ENCODE peak calls at places on chromosomes 4 and X, in seven cellular contexts. G, O, Z, L, H, F and X are unnamed samples.

GRCh38 chrX:41334866-41335589 is 1.1 kb downstream of the DDX3X start:
- DNase-seq in G (peak; percentile 84), O (no peak), Z (peak; percentile 63), L (no peak), H (peak; percentile 30), F (peak; percentile 85), X (no peak)

GRCh38 chrX:1466232-1466661 is 13.5 kb upstream of the ASMTL start:
- DNase-seq in G (no peak), O (no peak), Z (no peak), L (no peak), H (no peak), F (no peak), X (no peak)

GRCh38 chr4:176778063-176778462 is 14.7 kb downstream of the VEGFC start:
- DNase-seq in G (no peak), O (no peak), Z (no peak), L (no peak), H (peak; percentile 32), F (no peak), X (no peak)

GRCh38 chr4:184329235-184330007 is 111.7 kb upstream of the ENPP6 start:
- DNase-seq in G (no peak), O (no peak), Z (no peak), L (no peak), H (peak; percentile 28), F (no peak), X (no peak)

GRCh38 chrX:1006156-1006730 is 206.2 kb downstream of the CRLF2 start:
- DNase-seq in G (no peak), O (no peak), Z (no peak), L (no peak), H (no peak), F (no peak), X (no peak)

GRCh38 chr4:2416564-2417195 is 1.8 kb downstream of the ZFYVE28 start:
- DNase-seq in G (peak; percentile 31), O (no peak), Z (peak; percentile 47), L (no peak), H (no peak), F (no peak), X (no peak)

GRCh38 chrX:48966796-48967579 is 4.7 kb downstream of the KCND1 start:
- DNase-seq in G (no peak), O (no peak), Z (no peak), L (no peak), H (peak; percentile 33), F (no peak), X (no peak)

GRCh38 chr4:77697860-77698599 is 92.4 kb downstream of the CXCL13 start:
- DNase-seq in G (no peak), O (no peak), Z (peak; percentile 14), L (peak; percentile 17), H (peak; percentile 72), F (peak; percentile 51), X (peak; percentile 24)

GRCh38 chrX:22430701-22431100 is 158.0 kb downstream of the CBLL2 start:
- DNase-seq in G (no peak), O (no peak), Z (no peak), L (no peak), H (no peak), F (no peak), X (no peak)

GRCh38 chr4:1578968-1579833 is 104.9 kb downstream of the FAM53A start:
- DNase-seq in G (peak; percentile 56), O (peak; percentile 36), Z (peak; percentile 28), L (no peak), H (peak; percentile 69), F (peak; percentile 87), X (no peak)

GRCh38 chr4:3252831-3253641 is 4.1 kb downstream of the MSANTD1 start:
- DNase-seq in G (no peak), O (no peak), Z (no peak), L (no peak), H (no peak), F (peak; percentile 45), X (no peak)

GRCh38 chr4:153790962-153791551 is 2.2 kb upstream of the SFRP2 start:
- DNase-seq in G (peak; percentile 26), O (no peak), Z (no peak), L (no peak), H (no peak), F (peak; percentile 68), X (no peak)

GRCh38 chrX:66164931-66165330 is 884 bp downstream of the HEPH start:
- DNase-seq in G (no peak), O (no peak), Z (no peak), L (no peak), H (no peak), F (no peak), X (no peak)

GRCh38 chrX:66164470-66164869 is 423 bp downstream of the HEPH start:
- DNase-seq in G (no peak), O (no peak), Z (no peak), L (no peak), H (no peak), F (no peak), X (no peak)

GRCh38 chrX:66163447-66163846 is 600 bp upstream of the HEPH start:
- DNase-seq in G (no peak), O (no peak), Z (no peak), L (no peak), H (no peak), F (no peak), X (no peak)

GRCh38 chrX:66163849-66164401 is at the start of gene HEPH:
- DNase-seq in G (no peak), O (no peak), Z (peak; percentile 13), L (peak; percentile 5), H (no peak), F (no peak), X (peak; percentile 12)

GRCh38 chrX:66166671-66167070 is 2.6 kb downstream of the HEPH start:
- DNase-seq in G (no peak), O (no peak), Z (no peak), L (no peak), H (no peak), F (no peak), X (no peak)
- H3K4me3 ChIP-seq in G (no peak overlapping the region), O (no peak overlapping the region), Z (no peak overlapping the region), L (no peak overlapping the region), H (no peak overlapping the region), F (no peak overlapping the region), X (no peak overlapping the region)

GRCh38 chr4:7815562-7815961 is 124.1 kb downstream of the AFAP1 start:
- DNase-seq in G (no peak), O (no peak), Z (no peak), L (peak; percentile 75), H (no peak), F (no peak), X (no peak)
- TF ChIP-seq CTCF in G (no peak), O (no peak), Z (no peak), L (peak; percentile 28), H (no peak), F (no peak), X (no peak)

GRCh38 chr4:26192921-26193894 is 127.6 kb upstream of the RBPJ start:
- DNase-seq in G (no peak), O (no peak), Z (peak; percentile 73), L (no peak), H (no peak), F (no peak), X (no peak)
- H3K4me3 ChIP-seq in G (no peak overlapping the region), O (no peak overlapping the region), Z (no peak overlapping the region), L (no peak overlapping the region), H (no peak overlapping the region), F (no peak overlapping the region), X (no peak overlapping the region)

GRCh38 chr4:147594107-147594506 is 23.1 kb upstream of the TMEM184C start:
- DNase-seq in G (no peak), O (no peak), Z (no peak), L (no peak), H (no peak), F (no peak), X (no peak)
- TF ChIP-seq CTCF in G (no peak), O (no peak), Z (no peak), L (peak; percentile 12), H (peak; percentile 44), F (no peak), X (peak; percentile 1)

DNA sequence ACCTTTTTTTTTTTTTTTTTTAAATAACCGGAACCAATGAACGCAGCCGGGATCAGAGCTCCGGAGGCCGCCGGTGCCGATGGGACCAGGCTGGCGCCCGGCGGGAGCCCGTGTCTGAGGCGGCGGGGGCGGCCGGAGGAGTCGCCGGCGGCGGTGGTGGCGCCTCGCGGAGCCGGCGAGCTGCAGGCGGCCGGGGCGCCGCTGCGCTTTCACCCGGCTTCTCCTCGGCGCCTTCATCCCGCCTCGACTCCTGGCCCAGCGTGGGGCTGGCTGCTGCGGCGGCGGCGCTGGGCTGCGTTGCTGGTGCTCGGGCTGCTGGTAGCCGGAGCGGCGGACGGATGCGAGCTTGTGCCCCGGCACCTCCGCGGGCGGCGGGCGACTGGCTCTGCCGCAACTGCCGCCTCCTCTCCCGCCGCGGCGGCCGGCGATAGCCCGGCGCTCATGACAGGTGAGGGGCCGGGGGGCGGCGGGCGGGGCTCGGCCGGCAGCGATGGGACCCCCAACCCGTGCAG is 337 bp downstream of the STIM2 start:
- DNase-seq in G (peak; percentile 82), O (no peak), Z (peak; percentile 79), L (no peak), H (peak; percentile 19), F (peak; percentile 76), X (no peak)
- H3K4me3 ChIP-seq in G (peak overlapping the region; percentile 68), O (peak overlapping the region; percentile 98), Z (peak overlapping the region; percentile 70), L (peak overlapping the region; percentile 75), H (peak overlapping the region; percentile 80), F (peak overlapping the region; percentile 94), X (peak overlapping the region; percentile 76)

GRCh38 chr4:69470561-69470960 is 25.1 kb downstream of the UGT2B4 start:
- DNase-seq in G (no peak), O (no peak), Z (no peak), L (no peak), H (no peak), F (no peak), X (no peak)
- TF ChIP-seq CTCF in G (no peak), O (no peak), Z (no peak), L (no peak), H (peak; percentile 42), F (no peak), X (no peak)

DNA sequence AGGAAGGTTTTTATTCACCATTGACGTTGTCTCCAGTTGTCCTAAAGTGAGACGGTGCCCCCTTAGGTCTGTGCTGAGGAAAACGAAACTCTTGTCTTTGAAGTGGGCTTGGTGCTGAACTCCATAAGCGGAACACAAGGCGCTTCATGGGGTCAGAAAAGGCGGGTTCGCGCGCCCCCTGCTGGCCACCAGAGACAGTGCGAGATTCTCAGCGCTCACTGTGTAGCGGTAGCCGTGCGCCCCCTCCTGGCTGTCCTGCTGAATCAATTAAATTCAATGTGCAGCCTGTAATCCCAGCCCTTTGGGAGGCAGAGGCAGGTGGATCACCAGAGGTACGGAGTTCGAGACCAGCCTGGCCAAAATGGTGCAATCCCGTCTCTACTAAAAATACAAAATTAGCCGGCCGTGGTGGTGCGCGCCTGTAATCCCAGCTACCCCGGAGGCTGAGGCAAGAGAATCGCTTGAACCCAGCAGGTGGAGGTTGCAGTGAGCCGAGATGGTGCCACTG is 64.1 kb downstream of the RLIM start:
- DNase-seq in G (peak; percentile 74), O (no peak), Z (peak; percentile 82), L (no peak), H (peak; percentile 79), F (peak; percentile 92), X (no peak)
- H3K4me3 ChIP-seq in G (no peak overlapping the region), O (no peak overlapping the region), Z (no peak overlapping the region), L (no peak overlapping the region), H (peak overlapping the region; percentile 52), F (no peak overlapping the region), X (peak overlapping the region; percentile 42)